ENCODE peak calls at places on chromosomes 13 and 19, in six cellular contexts. O is heart right ventricle; P is LoVo; G is CD8-positive, alpha-beta memory T cell; N is stimulated activated CD8-positive, alpha-beta memory T cell treated with anti-CD3 and anti-CD28 coated beads, Interleukin-4, amount 100 ng/mL, for 24 hours; I is neural crest cell. F is an unnamed sample.

GRCh38 chr19:12766051-12766521 is 9.3 kb downstream of the HOOK2 start:
- DNase-seq in P (no peak), G (peak; percentile 61), I (peak; percentile 73), N (peak; percentile 74), O (peak; percentile 91), F (peak; percentile 73)

GRCh38 chr13:94160875-94161274 is 318.6 kb downstream of the DCT start:
- DNase-seq in P (no peak), G (no peak), O (no peak), I (no peak), N (no peak), F (no peak)

GRCh38 chr13:20390526-20391175 is 135.0 kb downstream of the CRYL1 start:
- DNase-seq in G (no peak), I (no peak), P (no peak), N (no peak), O (no peak), F (no peak)

GRCh38 chr19:28393574-28394336 is 819.2 kb downstream of the UQCRFS1 start:
- DNase-seq in I (no peak), O (no peak), P (no peak), G (no peak), N (no peak), F (no peak)

GRCh38 chr19:8724276-8724675 is 2.8 kb downstream of the OR2Z1 start:
- DNase-seq in N (no peak), O (no peak), P (no peak), I (no peak), G (no peak), F (no peak)

GRCh38 chr13:32225494-32225931 is 89.7 kb downstream of the ZAR1L start:
- DNase-seq in I (no peak), N (no peak), G (no peak), O (no peak), P (peak; percentile 22), F (no peak)

GRCh38 chr19:16160943-16161560 is 12.3 kb downstream of the CIB3 start:
- DNase-seq in N (peak; percentile 22), P (peak; percentile 74), O (no peak), G (no peak), I (no peak), F (no peak)

GRCh38 chr19:46006411-46006810 is 11.1 kb downstream of the CCDC61 start:
- DNase-seq in I (no peak), P (no peak), N (no peak), G (no peak), O (no peak), F (no peak)

GRCh38 chr13:93270769-93271753 is 44.5 kb downstream of the GPC6 start:
- DNase-seq in O (no peak), P (no peak), I (no peak), N (no peak), G (no peak), F (no peak)

GRCh38 chr13:66809496-66809895 is 420.6 kb downstream of the PCDH9 start:
- DNase-seq in N (no peak), G (no peak), O (no peak), P (no peak), I (no peak), F (no peak)

GRCh38 chr13:46831588-46832194 is 34.7 kb upstream of the ESD start:
- DNase-seq in N (no peak), G (peak; percentile 3), O (no peak), I (peak; percentile 60), P (peak; percentile 35), F (no peak)

GRCh38 chr19:43474986-43475705 is 9.7 kb upstream of the LYPD3 start:
- DNase-seq in O (peak; percentile 97), I (peak; percentile 98), P (peak; percentile 64), G (peak; percentile 97), N (peak; percentile 91), F (peak; percentile 96)

GRCh38 chr13:22839554-22840286 is 341.1 kb upstream of the SGCG start:
- DNase-seq in O (no peak), I (no peak), N (no peak), G (no peak), P (no peak), F (no peak)

GRCh38 chr19:10260141-10260584 is 8.1 kb downstream of the MRPL4 start:
- DNase-seq in N (peak; percentile 30), G (no peak), O (no peak), P (no peak), I (no peak), F (no peak)

GRCh38 chr19:48565090-48565489 is 13.1 kb downstream of the SULT2B1 start:
- DNase-seq in G (no peak), O (no peak), I (no peak), N (no peak), P (peak; percentile 62), F (no peak)

GRCh38 chr19:5338661-5339469 is 1.7 kb downstream of the PTPRS start:
- DNase-seq in G (no peak), O (no peak), N (no peak), P (no peak), I (peak; percentile 46), F (no peak)